ENCODE peak calls at places on chromosomes 6 and 20, in seven cellular contexts. One of them, this sample, is unnamed.

GRCh38 chr6:43763133-43763797 is 6.7 kb upstream of the VEGFA start:
- DNase-seq in mesendoderm: no peak
- DNase-seq in IMR-90: peak
- DNase-seq in H1: no peak
- DNase-seq in H9: no peak
- DNase-seq in mesenchymal stem cell: peak
- DNase-seq in neuronal stem cell: no peak
- DNase-seq in this sample: no peak

GRCh38 chr20:62511915-62512610 is 36.3 kb upstream of the GATA5 start:
- DNase-seq in IMR-90: no peak
- DNase-seq in mesendoderm: no peak
- DNase-seq in mesenchymal stem cell: no peak
- DNase-seq in H1: no peak
- DNase-seq in neuronal stem cell: no peak
- DNase-seq in H9: no peak
- DNase-seq in this sample: no peak

GRCh38 chr20:36273414-36274247 is 32.5 kb upstream of the DLGAP4 start:
- DNase-seq in IMR-90: peak
- DNase-seq in H1: no peak
- DNase-seq in mesenchymal stem cell: peak
- DNase-seq in mesendoderm: peak
- DNase-seq in neuronal stem cell: no peak
- DNase-seq in H9: no peak
- DNase-seq in this sample: peak

GRCh38 chr20:41371361-41371760 is 4.7 kb upstream of the EMILIN3 start:
- DNase-seq in mesendoderm: peak
- DNase-seq in mesenchymal stem cell: peak
- DNase-seq in H9: no peak
- DNase-seq in H1: no peak
- DNase-seq in neuronal stem cell: no peak
- DNase-seq in IMR-90: no peak
- DNase-seq in this sample: no peak

GRCh38 chr20:49644980-49645565 is 68.6 kb downstream of the B4GALT5 start:
- DNase-seq in IMR-90: peak
- DNase-seq in H1: no peak
- DNase-seq in H9: no peak
- DNase-seq in mesendoderm: no peak
- DNase-seq in neuronal stem cell: no peak
- DNase-seq in mesenchymal stem cell: no peak
- DNase-seq in this sample: peak

GRCh38 chr6:117485433-117485832 is 3.0 kb downstream of the DCBLD1 start:
- DNase-seq in IMR-90: no peak
- DNase-seq in neuronal stem cell: no peak
- DNase-seq in mesendoderm: no peak
- DNase-seq in H1: no peak
- DNase-seq in mesenchymal stem cell: no peak
- DNase-seq in H9: no peak
- DNase-seq in this sample: no peak

GRCh38 chr20:23255658-23256385 is 94.8 kb upstream of the NXT1 start:
- DNase-seq in H1: no peak
- DNase-seq in neuronal stem cell: no peak
- DNase-seq in mesendoderm: no peak
- DNase-seq in mesenchymal stem cell: peak
- DNase-seq in H9: no peak
- DNase-seq in IMR-90: peak
- DNase-seq in this sample: no peak

GRCh38 chr6:56104591-56104990 is 142.8 kb downstream of the COL21A1 start:
- DNase-seq in mesendoderm: no peak
- DNase-seq in H1: no peak
- DNase-seq in IMR-90: no peak
- DNase-seq in mesenchymal stem cell: no peak
- DNase-seq in H9: no peak
- DNase-seq in neuronal stem cell: no peak
- DNase-seq in this sample: no peak

GRCh38 chr20:41664584-41664983 is 46.4 kb upstream of the CHD6 start:
- DNase-seq in IMR-90: peak
- DNase-seq in mesendoderm: peak
- DNase-seq in H9: no peak
- DNase-seq in H1: no peak
- DNase-seq in neuronal stem cell: no peak
- DNase-seq in mesenchymal stem cell: peak
- DNase-seq in this sample: no peak

GRCh38 chr6:18314317-18314997 is 50.1 kb upstream of the DEK start:
- DNase-seq in mesendoderm: peak
- DNase-seq in IMR-90: peak
- DNase-seq in neuronal stem cell: no peak
- DNase-seq in H9: no peak
- DNase-seq in H1: no peak
- DNase-seq in mesenchymal stem cell: no peak
- DNase-seq in this sample: no peak

GRCh38 chr20:15756401-15756800 is 816.8 kb downstream of the KIF16B start:
- DNase-seq in H1: no peak
- DNase-seq in mesenchymal stem cell: no peak
- DNase-seq in IMR-90: no peak
- DNase-seq in H9: no peak
- DNase-seq in mesendoderm: no peak
- DNase-seq in neuronal stem cell: no peak
- DNase-seq in this sample: no peak

GRCh38 chr6:165988306-165988756 is 179.3 kb downstream of the TBXT start:
- DNase-seq in mesendoderm: peak
- DNase-seq in H9: no peak
- DNase-seq in mesenchymal stem cell: no peak
- DNase-seq in neuronal stem cell: no peak
- DNase-seq in H1: no peak
- DNase-seq in IMR-90: no peak
- DNase-seq in this sample: no peak

GRCh38 chr6:141562181-141562800 is 570.4 kb upstream of the GJE1 start:
- DNase-seq in H1: no peak
- DNase-seq in H9: peak
- DNase-seq in neuronal stem cell: no peak
- DNase-seq in IMR-90: no peak
- DNase-seq in mesendoderm: peak
- DNase-seq in mesenchymal stem cell: peak
- DNase-seq in this sample: no peak

DNA sequence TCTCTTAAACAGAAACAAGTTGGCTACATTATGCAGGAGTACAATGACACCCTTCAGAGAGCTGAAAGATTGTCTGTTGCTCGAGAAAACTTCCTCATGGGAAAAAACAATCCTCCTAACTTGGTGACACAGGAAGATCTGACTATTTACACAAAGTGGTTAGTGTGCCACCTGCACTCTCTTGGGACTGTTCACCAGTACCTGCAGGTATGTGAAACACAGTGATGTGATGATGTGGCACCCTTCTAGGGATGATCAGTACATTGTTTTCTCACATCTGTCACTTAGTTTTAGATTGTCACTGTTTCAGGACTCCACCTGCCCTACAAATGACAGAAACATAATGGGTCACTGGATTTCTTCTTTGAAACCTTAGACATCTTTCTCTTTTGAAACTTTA is 101.8 kb downstream of the CEP57L1 start:
- DNase-seq in H1: no peak
- DNase-seq in IMR-90: no peak
- DNase-seq in mesenchymal stem cell: no peak
- DNase-seq in neuronal stem cell: no peak
- DNase-seq in mesendoderm: no peak
- DNase-seq in H9: no peak
- DNase-seq in this sample: no peak
- H2AK5ac ChIP-seq in H1: no peak
- H2AK5ac ChIP-seq in IMR-90: no peak
- H2AK5ac ChIP-seq in mesenchymal stem cell: no peak
- H2AK5ac ChIP-seq in neuronal stem cell: no peak
- H2AK5ac ChIP-seq in mesendoderm: no peak
- H2AK5ac ChIP-seq in H9: no peak
- H2AK5ac ChIP-seq in this sample: no peak

GRCh38 chr20:3763691-3764601 is 3.6 kb downstream of the ADISSP start:
- DNase-seq in neuronal stem cell: no peak
- DNase-seq in IMR-90: no peak
- DNase-seq in mesenchymal stem cell: no peak
- DNase-seq in H9: no peak
- DNase-seq in mesendoderm: no peak
- DNase-seq in H1: no peak
- DNase-seq in this sample: no peak
- H2AK5ac ChIP-seq in neuronal stem cell: no peak
- H2AK5ac ChIP-seq in IMR-90: no peak
- H2AK5ac ChIP-seq in mesenchymal stem cell: no peak
- H2AK5ac ChIP-seq in H9: no peak
- H2AK5ac ChIP-seq in mesendoderm: no peak
- H2AK5ac ChIP-seq in H1: no peak
- H2AK5ac ChIP-seq in this sample: no peak

GRCh38 chr20:13342469-13343242 is 121.6 kb downstream of the ISM1 start:
- DNase-seq in H1: no peak
- DNase-seq in mesendoderm: no peak
- DNase-seq in mesenchymal stem cell: no peak
- DNase-seq in IMR-90: no peak
- DNase-seq in H9: no peak
- DNase-seq in neuronal stem cell: no peak
- DNase-seq in this sample: peak
- H2AK5ac ChIP-seq in H1: no peak
- H2AK5ac ChIP-seq in mesendoderm: peak
- H2AK5ac ChIP-seq in mesenchymal stem cell: no peak
- H2AK5ac ChIP-seq in IMR-90: no peak
- H2AK5ac ChIP-seq in H9: no peak
- H2AK5ac ChIP-seq in neuronal stem cell: no peak
- H2AK5ac ChIP-seq in this sample: no peak

GRCh38 chr6:71534916-71535315 is 246.3 kb downstream of the OGFRL1 start:
- DNase-seq in IMR-90: no peak
- DNase-seq in H1: no peak
- DNase-seq in mesenchymal stem cell: no peak
- DNase-seq in mesendoderm: peak
- DNase-seq in neuronal stem cell: no peak
- DNase-seq in H9: no peak
- DNase-seq in this sample: no peak

GRCh38 chr6:71531841-71532240 is 243.2 kb downstream of the OGFRL1 start:
- DNase-seq in H9: peak
- DNase-seq in mesenchymal stem cell: no peak
- DNase-seq in neuronal stem cell: no peak
- DNase-seq in mesendoderm: no peak
- DNase-seq in H1: no peak
- DNase-seq in IMR-90: no peak
- DNase-seq in this sample: peak

GRCh38 chr6:71533939-71534379 is 245.3 kb downstream of the OGFRL1 start:
- DNase-seq in neuronal stem cell: no peak
- DNase-seq in H1: no peak
- DNase-seq in mesendoderm: no peak
- DNase-seq in mesenchymal stem cell: peak
- DNase-seq in IMR-90: peak
- DNase-seq in H9: no peak
- DNase-seq in this sample: peak

DNA sequence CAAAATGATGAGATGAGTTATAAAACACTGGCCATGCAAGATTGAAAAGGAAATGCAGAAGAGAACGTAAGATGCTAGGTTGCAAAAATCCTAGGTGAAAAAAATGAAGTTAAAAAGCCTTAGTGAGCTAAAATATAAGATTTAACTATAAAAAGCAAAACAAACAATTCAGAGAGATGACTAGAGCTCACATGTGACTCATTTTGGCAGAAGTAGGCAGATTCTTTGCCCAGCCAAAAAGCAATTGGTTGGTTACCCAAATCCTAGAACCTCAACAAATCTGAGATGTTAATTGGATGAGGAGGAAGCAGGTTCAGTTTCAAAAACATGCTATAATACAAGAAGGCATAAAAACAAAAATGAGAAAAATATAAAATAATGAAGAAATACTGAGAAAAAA is 249.1 kb downstream of the OGFRL1 start:
- DNase-seq in mesendoderm: no peak
- DNase-seq in H1: no peak
- DNase-seq in neuronal stem cell: no peak
- DNase-seq in H9: no peak
- DNase-seq in IMR-90: peak
- DNase-seq in mesenchymal stem cell: no peak
- DNase-seq in this sample: no peak
- H2AK5ac ChIP-seq in mesendoderm: no peak
- H2AK5ac ChIP-seq in H1: no peak
- H2AK5ac ChIP-seq in neuronal stem cell: no peak
- H2AK5ac ChIP-seq in H9: no peak
- H2AK5ac ChIP-seq in IMR-90: no peak
- H2AK5ac ChIP-seq in mesenchymal stem cell: no peak
- H2AK5ac ChIP-seq in this sample: no peak

DNA sequence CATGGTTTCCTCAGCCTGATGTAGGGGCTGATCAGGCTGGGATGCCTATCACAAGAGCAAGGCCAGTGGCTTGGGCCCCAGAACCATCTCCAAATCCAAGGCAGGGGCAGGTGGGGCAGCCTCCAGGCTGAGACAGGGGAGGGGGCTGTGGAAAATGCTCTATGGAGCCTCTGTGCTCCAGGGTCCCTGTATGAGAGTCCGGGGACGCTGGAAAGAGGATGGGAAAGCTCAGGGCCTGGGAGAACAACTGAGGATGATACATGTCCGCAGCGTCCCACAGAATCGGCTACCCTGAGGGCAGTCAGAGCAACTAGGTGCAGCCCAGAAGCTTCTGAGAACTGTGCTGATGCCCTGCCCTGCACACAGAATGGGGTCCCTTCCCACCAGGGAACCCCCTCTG is 43.4 kb downstream of the CPXM1 start:
- DNase-seq in H9: no peak
- DNase-seq in neuronal stem cell: no peak
- DNase-seq in H1: no peak
- DNase-seq in mesendoderm: no peak
- DNase-seq in mesenchymal stem cell: no peak
- DNase-seq in IMR-90: no peak
- DNase-seq in this sample: no peak
- H2AK5ac ChIP-seq in H9: no peak
- H2AK5ac ChIP-seq in neuronal stem cell: no peak
- H2AK5ac ChIP-seq in H1: no peak
- H2AK5ac ChIP-seq in mesendoderm: no peak
- H2AK5ac ChIP-seq in mesenchymal stem cell: no peak
- H2AK5ac ChIP-seq in IMR-90: no peak
- H2AK5ac ChIP-seq in this sample: no peak

DNA sequence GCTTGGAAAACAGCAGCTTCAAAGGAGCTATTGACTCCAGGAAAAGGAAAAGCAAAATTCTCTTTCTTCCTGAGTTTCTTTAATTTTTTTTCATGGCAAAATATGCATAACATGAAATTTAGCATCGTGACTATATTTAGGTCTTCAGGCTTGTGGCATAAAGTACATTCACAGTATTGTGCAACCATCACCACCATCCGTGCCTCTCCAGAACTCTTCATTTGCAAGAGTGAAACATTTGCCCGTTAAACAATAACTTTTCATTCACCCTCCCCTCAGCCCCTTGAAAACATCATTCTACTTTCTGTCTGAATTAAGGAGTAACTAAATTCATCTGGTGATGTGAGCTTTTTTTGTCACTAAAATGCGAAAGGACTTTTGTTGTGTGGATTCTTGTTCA is 251.7 kb downstream of the PHACTR1 start:
- DNase-seq in H9: no peak
- DNase-seq in mesenchymal stem cell: no peak
- DNase-seq in H1: no peak
- DNase-seq in IMR-90: no peak
- DNase-seq in mesendoderm: no peak
- DNase-seq in neuronal stem cell: no peak
- DNase-seq in this sample: no peak
- H2AK5ac ChIP-seq in H9: no peak
- H2AK5ac ChIP-seq in mesenchymal stem cell: no peak
- H2AK5ac ChIP-seq in H1: no peak
- H2AK5ac ChIP-seq in IMR-90: no peak
- H2AK5ac ChIP-seq in mesendoderm: no peak
- H2AK5ac ChIP-seq in neuronal stem cell: no peak
- H2AK5ac ChIP-seq in this sample: no peak